ENCODE peak calls at places on chromosomes 16 and 17, in four cellular contexts. R is GM23248, C is neural progenitor cell, T is IMR-90. H is an unnamed sample.

GRCh38 chr16:1871974-1872635 is at the start of gene MEIOB:
- DNase-seq in R (peak), C (peak), T (no peak), H (peak)

GRCh38 chr17:28975634-28976033 is 24.3 kb upstream of the PHF12 start:
- DNase-seq in R (no peak), C (no peak), T (no peak), H (no peak)

GRCh38 chr17:15411556-15412198 is 55.7 kb downstream of the CDRT4 start:
- DNase-seq in R (peak), C (no peak), T (no peak), H (no peak)

GRCh38 chr17:81549031-81549557 is 3.1 kb downstream of the FAAP100 start:
- DNase-seq in R (no peak), C (no peak), T (no peak), H (no peak)

GRCh38 chr17:39737331-39737760 is 392 bp upstream of the GRB7 start:
- DNase-seq in R (no peak), C (no peak), T (no peak), H (no peak)

GRCh38 chr17:65261682-65262636 is 124.8 kb downstream of the RGS9 start:
- DNase-seq in R (peak), C (no peak), T (peak), H (no peak)

GRCh38 chr17:28897769-28898259 is 281 bp upstream of the FLOT2 start:
- DNase-seq in R (no peak), C (no peak), T (no peak), H (no peak)

GRCh38 chr17:42682400-42683384 is at the start of gene CNTNAP1:
- DNase-seq in R (peak), C (peak), T (peak), H (peak)

GRCh38 chr16:83143788-83144187 is 517.0 kb downstream of the CDH13 start:
- DNase-seq in R (no peak), C (peak), T (peak), H (peak)

GRCh38 chr17:35376245-35376644 is 2.8 kb upstream of the SLFN11 start:
- DNase-seq in R (peak), C (no peak), T (peak), H (no peak)

GRCh38 chr16:57147381-57148191 is 38.3 kb downstream of the PSME3IP1 start:
- DNase-seq in R (peak), C (peak), T (peak), H (no peak)

GRCh38 chr16:23125277-23125676 is 24.0 kb downstream of the USP31 start:
- DNase-seq in R (no peak), C (peak), T (no peak), H (no peak)

GRCh38 chr16:88560722-88561484 is 9.3 kb upstream of the ZC3H18 start:
- DNase-seq in R (peak), C (peak), T (peak), H (peak)

GRCh38 chr17:2238432-2239169 is 65.0 kb downstream of the SMG6 start:
- DNase-seq in R (peak), C (no peak), T (no peak), H (no peak)

GRCh38 chr17:38591759-38592241 is 14.0 kb downstream of the SRCIN1 start:
- DNase-seq in R (peak), C (no peak), T (no peak), H (peak)

GRCh38 chr16:66991545-66992077 is 3.2 kb downstream of the CES4A start:
- DNase-seq in R (no peak), C (no peak), T (no peak), H (no peak)

GRCh38 chr17:74012465-74012864 is 191.0 kb upstream of the RPL38 start:
- DNase-seq in R (no peak), C (no peak), T (no peak), H (no peak)

GRCh38 chr17:39828443-39828842 is 35.7 kb downstream of the IKZF3 start:
- DNase-seq in R (no peak), C (no peak), T (no peak), H (no peak)

GRCh38 chr17:77371117-77371887 is 230.5 kb downstream of the SEC14L1 start:
- DNase-seq in R (peak), C (no peak), T (peak), H (peak)

GRCh38 chr16:12452549-12452948 is 351.1 kb downstream of the CPPED1 start:
- DNase-seq in R (no peak), C (no peak), T (no peak), H (no peak)

GRCh38 chr16:68784226-68784625 is 47.1 kb downstream of the CDH1 start:
- DNase-seq in R (no peak), C (no peak), T (no peak), H (no peak)

GRCh38 chr16:4696905-4697866 is 3.8 kb downstream of the NUDT16L1 start:
- DNase-seq in R (no peak), C (no peak), T (no peak), H (no peak)

GRCh38 chr16:83887564-83887963 is 11.4 kb upstream of the MLYCD start:
- DNase-seq in R (peak), C (peak), T (no peak), H (no peak)

GRCh38 chr17:82840431-82840831 is 609 bp upstream of the ZNF750 start:
- DNase-seq in R (no peak), C (peak), T (no peak), H (no peak)

GRCh38 chr17:13544292-13544691 is 57.4 kb downstream of the HS3ST3A1 start:
- DNase-seq in R (peak), C (no peak), T (peak), H (peak)

GRCh38 chr16:53523126-53523804 is 20.3 kb upstream of the AKTIP start:
- DNase-seq in R (no peak), C (no peak), T (no peak), H (no peak)

GRCh38 chr16:55056585-55057520 is 126.2 kb downstream of the IRX5 start:
- DNase-seq in R (peak), C (peak), T (no peak), H (peak)

GRCh38 chr17:66737524-66737923 is 97.4 kb upstream of the CACNG5 start:
- DNase-seq in R (peak), C (peak), T (peak), H (peak)

GRCh38 chr17:17712268-17712924 is 31.1 kb downstream of the RAI1 start:
- DNase-seq in R (peak), C (no peak), T (peak), H (peak)

GRCh38 chr16:83813818-83814653 is 6.3 kb downstream of the HSBP1 start:
- DNase-seq in R (peak), C (peak), T (peak), H (peak)

GRCh38 chr17:20191066-20191465 is 181.9 kb downstream of the SPECC1 start:
- DNase-seq in R (peak), C (no peak), T (peak), H (peak)

GRCh38 chr16:57764341-57765159 is 29.0 kb downstream of the KATNB1 start:
- DNase-seq in R (peak), C (peak), T (peak), H (peak)

GRCh38 chr16:19329932-19330331 is 44.4 kb downstream of the CLEC19A start:
- DNase-seq in R (peak), C (no peak), T (no peak), H (no peak)

GRCh38 chr17:17786998-17787397 is 49.8 kb downstream of the SREBF1 start:
- DNase-seq in R (no peak), C (no peak), T (no peak), H (no peak)

GRCh38 chr16:29230671-29231091 is 175.8 kb downstream of the NPIPB11 start:
- DNase-seq in R (peak), C (peak), T (peak), H (peak)

GRCh38 chr17:47956818-47957590 is 679 bp downstream of the PRR15L start:
- DNase-seq in R (peak), C (no peak), T (peak), H (no peak)

GRCh38 chr17:47957591-47958490 is at the start of gene PRR15L:
- DNase-seq in R (no peak), C (no peak), T (no peak), H (no peak)

GRCh38 chr17:47962901-47963300 is 5.2 kb upstream of the PRR15L start:
- DNase-seq in R (no peak), C (no peak), T (no peak), H (no peak)

GRCh38 chr17:47961406-47961805 is 3.7 kb upstream of the PRR15L start:
- DNase-seq in R (no peak), C (no peak), T (no peak), H (no peak)

GRCh38 chr17:47959825-47960655 is 2.4 kb upstream of the PRR15L start:
- DNase-seq in R (no peak), C (no peak), T (no peak), H (no peak)
- H3K9ac ChIP-seq in R (no peak), C (no peak), T (no peak), H (no peak)

GRCh38 chr16:86576591-86577313 is 1.6 kb upstream of the FOXL1 start:
- DNase-seq in R (peak), C (no peak), T (no peak), H (no peak)
- H3K9ac ChIP-seq in R (peak), C (no peak), T (peak), H (peak)

GRCh38 chr17:30832438-30832790 is 648 bp downstream of the ATAD5 start:
- DNase-seq in R (peak), C (peak), T (no peak), H (no peak)

GRCh38 chr17:30831663-30832437 is at the start of gene ATAD5:
- DNase-seq in R (peak), C (peak), T (peak), H (peak)

GRCh38 chr17:30827082-30827481 is 2.6 kb upstream of the CRLF3 start:
- DNase-seq in R (no peak), C (no peak), T (no peak), H (no peak)

GRCh38 chr17:30829022-30829421 is 2.7 kb upstream of the ATAD5 start:
- DNase-seq in R (no peak), C (no peak), T (no peak), H (no peak)

DNA sequence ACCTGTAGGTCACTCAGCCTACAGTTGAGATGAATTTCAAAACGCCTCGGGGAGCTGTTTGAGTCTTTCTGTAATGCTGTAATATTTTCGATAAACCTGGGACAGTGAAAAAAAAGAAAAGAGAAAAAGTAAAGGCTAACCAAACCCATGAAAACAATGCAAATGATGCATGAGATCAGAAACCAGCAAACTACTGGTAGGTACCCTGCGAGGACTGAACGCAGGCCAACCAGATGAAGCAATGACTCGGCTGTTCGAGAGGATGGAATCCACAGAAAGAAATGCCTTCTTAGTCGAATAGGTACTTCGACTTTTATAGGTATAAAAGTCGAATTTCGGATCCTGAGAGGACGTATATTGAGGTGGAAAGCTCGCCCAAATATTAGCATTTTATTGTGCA is 509 bp upstream of the ATAD5 start:
- DNase-seq in R (peak), C (peak), T (peak), H (no peak)
- H3K9ac ChIP-seq in R (peak), C (no peak), T (peak), H (peak)

DNA sequence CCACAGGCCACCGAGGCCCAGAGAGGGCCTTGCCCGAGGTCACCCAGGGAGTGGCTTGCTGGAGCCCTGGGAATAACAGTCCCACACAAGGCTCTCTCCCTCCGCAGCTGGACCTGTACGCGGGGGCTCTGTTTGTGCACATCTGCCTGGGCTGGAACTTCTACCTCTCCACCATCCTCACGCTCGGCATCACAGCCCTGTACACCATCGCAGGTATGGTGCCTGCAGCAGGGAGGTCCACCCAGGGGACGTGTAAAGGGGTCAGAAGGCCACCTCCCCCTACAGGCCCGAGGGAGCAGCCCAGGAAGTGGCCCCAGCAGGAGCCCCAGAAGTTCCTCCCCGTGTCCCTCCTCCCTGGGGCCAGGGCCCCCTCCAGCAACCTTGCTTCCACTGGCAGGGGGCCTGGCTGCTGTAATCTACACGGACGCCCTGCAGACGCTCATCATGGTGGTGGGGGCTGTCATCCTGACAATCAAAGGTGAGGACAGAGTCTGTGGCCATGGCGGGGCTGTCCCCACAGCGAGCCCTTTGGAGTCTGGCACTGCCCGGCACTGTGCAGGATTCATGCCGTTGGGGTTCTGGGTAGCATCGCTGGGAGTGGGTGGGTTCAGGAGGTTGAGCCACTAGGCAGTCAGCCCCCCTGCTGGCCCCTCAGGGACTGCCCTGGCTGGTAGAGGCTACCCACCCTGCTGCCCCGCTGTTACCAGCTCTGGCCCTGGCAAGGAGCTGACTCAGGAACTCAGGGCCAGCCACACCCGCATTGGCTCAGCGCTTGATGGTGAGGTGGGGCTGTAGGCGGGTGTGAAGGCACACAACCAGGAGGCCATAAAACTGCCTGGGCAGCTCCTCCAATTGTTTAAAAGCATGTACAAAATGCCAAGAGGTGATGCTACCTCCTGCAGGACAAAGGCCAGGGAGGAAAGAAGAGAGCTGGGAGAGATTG is 17.3 kb downstream of the SLC5A10 start:
- DNase-seq in R (peak), C (no peak), T (no peak), H (no peak)
- H3K9ac ChIP-seq in R (peak), C (no peak), T (no peak), H (no peak)